ENCODE peak calls at places on chromosomes 7 and 10, in ten cellular contexts. B is gastrocnemius medialis, K is progenitor cell of endocrine pancreas, M is neural crest cell, R is globus pallidus, Z is NCI-H446 treated with DMSO at 0.1 percent for 48 hours, T is cardiac muscle cell, P is nephron progenitor cell, F is body of pancreas, S is ACHN. G is an unnamed sample.

GRCh38 chr7:104946338-104946737 is 67.7 kb upstream of the KMT2E start:
- DNase-seq in B (no peak), K (no peak), M (no peak), R (no peak), Z (no peak), T (no peak), P (no peak), F (no peak), S (no peak), G (no peak)

GRCh38 chr10:8768854-8769253 is 714.4 kb downstream of the GATA3 start:
- DNase-seq in B (no peak), K (no peak), M (no peak), R (no peak), Z (no peak), T (no peak), P (no peak), F (no peak), S (no peak), G (no peak)

GRCh38 chr7:80312139-80312661 is 177.6 kb downstream of the GNAI1 start:
- DNase-seq in B (no peak), K (no peak), M (no peak), R (no peak), Z (no peak), T (no peak), P (no peak), F (peak; percentile 39), S (no peak), G (peak; percentile 42)

GRCh38 chr10:78458983-78459638 is 425.4 kb downstream of the RPS24 start:
- DNase-seq in B (no peak), K (no peak), M (no peak), R (no peak), Z (no peak), T (no peak), P (no peak), F (peak; percentile 51), S (peak; percentile 30), G (no peak)

GRCh38 chr10:69250041-69250440 is 28.3 kb upstream of the HK1 start:
- DNase-seq in B (no peak), K (no peak), M (no peak), R (no peak), Z (no peak), T (no peak), P (no peak), F (no peak), S (no peak), G (no peak)

GRCh38 chr10:95209509-95210127 is 15.6 kb downstream of the ACSM6 start:
- DNase-seq in B (no peak), K (no peak), M (no peak), R (no peak), Z (no peak), T (no peak), P (no peak), F (no peak), S (no peak), G (no peak)

GRCh38 chr7:77244222-77244934 is 44.8 kb upstream of the FGL2 start:
- DNase-seq in B (no peak), K (no peak), M (no peak), R (no peak), Z (no peak), T (no peak), P (no peak), F (no peak), S (no peak), G (no peak)

GRCh38 chr7:22128528-22128920 is 182.8 kb upstream of the CDCA7L start:
- DNase-seq in B (no peak), K (no peak), M (no peak), R (no peak), Z (no peak), T (no peak), P (no peak), F (no peak), S (no peak), G (no peak)

GRCh38 chr7:121187676-121188075 is 141.1 kb upstream of the WNT16 start:
- DNase-seq in B (no peak), K (no peak), M (no peak), R (no peak), Z (no peak), T (no peak), P (no peak), F (no peak), S (no peak), G (no peak)

GRCh38 chr7:116511552-116512523 is 12.3 kb downstream of the CAV2 start:
- DNase-seq in B (no peak), K (no peak), M (no peak), R (peak; percentile 47), Z (no peak), T (no peak), P (no peak), F (no peak), S (peak; percentile 91), G (no peak)

G was measured in endothelial cell.